ENCODE peak calls at places on chromosomes 4 and X, in four cellular contexts. Z is IMR-90, G is trophoblast cell, E is neuronal stem cell. C is an unnamed sample.

GRCh38 chr4:170242471-170242870 is 152.7 kb upstream of the AADAT start:
- DNase-seq in Z (no peak), G (no peak), E (no peak), C (no peak)

GRCh38 chr4:123806057-123806456 is 409.5 kb downstream of the SPRY1 start:
- DNase-seq in Z (no peak), G (no peak), E (no peak), C (no peak)

GRCh38 chr4:41748788-41749445 is 392 bp upstream of the PHOX2B start:
- DNase-seq in Z (no peak), G (no peak), E (peak; percentile 67), C (no peak)

GRCh38 chr4:36006226-36006625 is 238.1 kb downstream of the ARAP2 start:
- DNase-seq in Z (peak; percentile 46), G (no peak), E (no peak), C (no peak)

GRCh38 chr4:138911903-138912713 is 103.5 kb upstream of the NOCT start:
- DNase-seq in Z (no peak), G (no peak), E (no peak), C (no peak)

GRCh38 chrX:137166591-137166990 is 132.8 kb upstream of the GPR101 start:
- DNase-seq in Z (no peak), G (no peak), E (no peak), C (peak; percentile 37)

GRCh38 chrX:109440475-109440874 is 41.4 kb downstream of the GUCY2F start:
- DNase-seq in Z (no peak), G (no peak), E (no peak), C (no peak)

GRCh38 chr4:19224820-19225219 is 1026.9 kb upstream of the SLIT2 start:
- DNase-seq in Z (peak; percentile 42), G (no peak), E (no peak), C (no peak)

GRCh38 chr4:121030711-121031110 is 41.6 kb downstream of the NDNF start:
- DNase-seq in Z (no peak), G (no peak), E (no peak), C (no peak)

GRCh38 chrX:119734897-119735339 is 23.5 kb upstream of the SOWAHD start:
- DNase-seq in Z (no peak), G (no peak), E (no peak), C (no peak)

GRCh38 chr4:15765910-15766703 is 12.0 kb upstream of the CD38 start:
- DNase-seq in Z (no peak), G (no peak), E (no peak), C (no peak)

GRCh38 chrX:154748712-154749339 is 2.1 kb downstream of the GAB3 start:
- DNase-seq in Z (peak; percentile 50), G (peak; percentile 56), E (peak; percentile 23), C (no peak)

GRCh38 chrX:44742480-44743155 is 101.2 kb upstream of the DUSP21 start:
- DNase-seq in Z (no peak), G (no peak), E (no peak), C (no peak)

GRCh38 chr4:159018062-159018629 is 84.7 kb upstream of the RAPGEF2 start:
- DNase-seq in Z (no peak), G (no peak), E (no peak), C (no peak)

GRCh38 chrX:105120460-105120859 is 100.0 kb downstream of the TEX13A start:
- DNase-seq in Z (no peak), G (no peak), E (no peak), C (no peak)

GRCh38 chrX:68878977-68879376 is 50.2 kb downstream of the EFNB1 start:
- DNase-seq in Z (no peak), G (no peak), E (no peak), C (no peak)

GRCh38 chr4:148961526-148961925 is 519.3 kb upstream of the NR3C2 start:
- DNase-seq in Z (no peak), G (no peak), E (no peak), C (no peak)

GRCh38 chr4:185096032-185096653 is 46.9 kb upstream of the SLC25A4 start:
- DNase-seq in Z (peak; percentile 31), G (no peak), E (no peak), C (no peak)

GRCh38 chr4:30840571-30840970 is 120.4 kb downstream of the PCDH7 start:
- DNase-seq in Z (peak; percentile 59), G (no peak), E (no peak), C (no peak)

DNA sequence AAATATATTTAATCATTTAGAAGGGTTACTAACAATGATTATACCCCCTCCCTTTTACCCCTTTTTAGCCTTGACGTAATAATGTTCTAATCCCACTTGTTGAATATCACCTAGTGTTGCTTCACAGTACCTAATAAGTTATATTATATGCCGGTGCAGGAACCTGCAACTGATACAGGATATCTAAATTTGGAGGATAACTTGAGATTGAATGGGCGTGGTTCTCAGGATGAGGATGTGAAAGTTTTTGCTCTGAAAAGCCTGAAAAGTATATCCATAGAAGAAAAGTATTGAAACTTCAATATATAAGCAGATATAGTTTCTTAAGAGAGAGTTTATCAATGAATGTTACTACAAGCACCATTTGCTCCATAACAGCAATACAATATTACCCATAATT is 59.8 kb downstream of the ZNF711 start:
- DNase-seq in Z (no peak), G (no peak), E (no peak), C (no peak)
- H4K91ac ChIP-seq in Z (no peak overlapping the region), G (no peak overlapping the region), E (no peak overlapping the region), C (no peak overlapping the region)

DNA sequence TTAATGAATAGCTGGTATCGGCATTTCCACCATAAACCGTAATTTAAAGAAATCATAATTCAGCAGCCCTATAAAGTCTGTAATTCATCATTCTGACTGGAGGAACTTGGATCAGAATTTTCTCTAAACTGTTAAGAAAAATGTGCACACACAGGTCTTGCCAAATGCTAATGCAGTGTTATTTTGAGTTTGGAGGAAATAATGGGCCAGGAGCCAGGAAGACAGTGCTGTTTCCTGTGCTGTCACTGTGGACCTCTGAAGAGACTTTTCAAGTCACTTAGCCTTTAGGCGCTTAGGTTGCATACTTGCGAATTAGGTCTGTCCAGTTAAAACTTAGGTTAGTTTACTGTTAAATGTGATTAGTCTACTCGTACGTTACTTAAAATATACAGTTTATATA is 137.5 kb upstream of the ANXA3 start:
- DNase-seq in Z (no peak), G (no peak), E (no peak), C (no peak)
- H4K91ac ChIP-seq in Z (no peak overlapping the region), G (no peak overlapping the region), E (no peak overlapping the region), C (no peak overlapping the region)

GRCh38 chr4:78766650-78767049 is 9.5 kb upstream of the BMP2K start:
- DNase-seq in Z (no peak), G (no peak), E (no peak), C (no peak)

GRCh38 chr4:78768447-78769177 is 7.5 kb upstream of the BMP2K start:
- DNase-seq in Z (peak; percentile 81), G (no peak), E (no peak), C (no peak)

GRCh38 chr4:78766026-78766425 is 10.1 kb upstream of the BMP2K start:
- DNase-seq in Z (peak; percentile 87), G (no peak), E (no peak), C (no peak)

GRCh38 chr4:78765607-78766006 is 10.5 kb upstream of the BMP2K start:
- DNase-seq in Z (no peak), G (no peak), E (no peak), C (no peak)

GRCh38 chr4:78767350-78767749 is 8.8 kb upstream of the BMP2K start:
- DNase-seq in Z (no peak), G (no peak), E (no peak), C (no peak)
- H4K91ac ChIP-seq in Z (no peak overlapping the region), G (no peak overlapping the region), E (no peak overlapping the region), C (no peak overlapping the region)

DNA sequence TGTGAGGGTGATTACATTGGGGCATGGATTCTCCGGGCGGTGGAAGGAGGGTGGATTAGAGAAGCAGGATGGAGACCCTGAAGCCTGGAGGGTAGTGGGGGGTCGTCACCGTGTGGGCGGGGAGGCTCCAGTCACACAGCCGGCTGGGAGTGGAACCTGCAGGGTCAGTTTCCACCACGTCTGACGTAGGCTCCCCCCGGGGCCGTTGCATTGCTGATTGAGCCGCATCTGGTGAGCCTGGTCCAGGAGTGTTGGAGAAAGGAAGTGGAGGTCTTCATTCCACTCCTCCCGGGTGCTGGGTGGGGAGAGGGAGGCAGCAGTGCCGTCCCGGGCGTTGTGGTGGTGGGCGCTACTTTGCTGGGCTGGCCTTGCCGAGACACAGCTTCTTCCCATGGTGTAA is 28.1 kb downstream of the TBC1D14 start:
- DNase-seq in Z (no peak), G (peak; percentile 64), E (no peak), C (no peak)
- H4K91ac ChIP-seq in Z (no peak overlapping the region), G (peak overlapping the region; percentile 64), E (no peak overlapping the region), C (no peak overlapping the region)

GRCh38 chr4:85367815-85368214 is 107.1 kb upstream of the ARHGAP24 start:
- DNase-seq in Z (no peak), G (no peak), E (no peak), C (no peak)

GRCh38 chr4:85370400-85371032 is 104.4 kb upstream of the ARHGAP24 start:
- DNase-seq in Z (peak; percentile 18), G (peak; percentile 19), E (peak; percentile 41), C (peak; percentile 49)

GRCh38 chr4:85368932-85369331 is 106.0 kb upstream of the ARHGAP24 start:
- DNase-seq in Z (no peak), G (no peak), E (no peak), C (no peak)

GRCh38 chr4:85368240-85368639 is 106.7 kb upstream of the ARHGAP24 start:
- DNase-seq in Z (no peak), G (no peak), E (no peak), C (no peak)

DNA sequence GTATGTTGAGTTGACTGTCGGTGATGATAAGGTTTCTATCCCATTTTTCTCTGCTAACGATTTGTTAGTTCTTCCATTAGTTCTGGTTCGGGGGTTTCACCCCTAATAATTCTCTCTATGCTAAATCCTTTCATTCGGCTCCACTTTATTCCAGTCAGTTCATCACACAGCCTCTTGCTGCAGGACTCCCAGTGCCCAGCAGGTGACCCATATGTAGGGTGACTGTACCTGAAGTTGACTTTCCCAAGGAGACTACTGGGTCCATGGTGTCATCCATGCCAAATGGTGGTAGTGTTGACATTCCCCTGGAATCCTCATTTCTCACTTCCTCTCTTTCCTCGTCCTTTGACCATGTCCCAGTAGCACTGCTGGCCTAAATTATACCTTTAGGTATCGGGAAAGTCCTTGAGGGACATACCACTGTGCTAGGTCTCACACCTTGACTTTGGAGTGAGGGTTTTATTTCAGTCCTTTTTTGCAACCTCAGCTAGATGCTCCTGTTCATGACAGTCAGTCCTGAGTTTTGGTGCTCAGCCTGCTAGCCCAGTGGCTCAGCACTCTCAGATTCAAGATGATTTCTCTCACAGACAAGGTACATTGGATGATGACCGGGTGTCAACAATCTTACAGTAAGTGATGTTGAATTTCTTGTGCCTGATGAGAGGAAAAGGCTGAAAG is 105.1 kb upstream of the ARHGAP24 start:
- DNase-seq in Z (no peak), G (no peak), E (no peak), C (no peak)
- H4K91ac ChIP-seq in Z (no peak overlapping the region), G (no peak overlapping the region), E (no peak overlapping the region), C (no peak overlapping the region)

GRCh38 chr4:26412381-26413372 is 77.6 kb downstream of the CCKAR start:
- DNase-seq in Z (no peak), G (no peak), E (no peak), C (no peak)
- H4K91ac ChIP-seq in Z (no peak overlapping the region), G (no peak overlapping the region), E (no peak overlapping the region), C (no peak overlapping the region)

C was measured in H9.